ENCODE peak calls at places on chromosome 17, in five cellular contexts. Q is pulmonary artery endothelial cell, W is left ventricle myocardium inferior, N is SIG-M5, Y is AG08395. R is an unnamed sample.
A peak's percentile ranks its signal among the peaks of the same experiment; 100 is the strongest.

GRCh38 chr17:67995568-67996191 is 589 bp downstream of the C17orf58 start:
- DNase-seq in N (no peak), Q (no peak), Y (peak; percentile 4), W (peak; percentile 38), R (no peak)

GRCh38 chr17:48483471-48484131 is 47.2 kb downstream of the HOXB1 start:
- DNase-seq in Q (no peak), W (no peak), Y (peak; percentile 91), N (no peak), R (peak; percentile 33)

GRCh38 chr17:57035971-57036481 is 49.0 kb upstream of the AKAP1 start:
- DNase-seq in Y (no peak), W (no peak), Q (no peak), N (no peak), R (no peak)

GRCh38 chr17:41618341-41619161 is 5.8 kb downstream of the KRT17 start:
- DNase-seq in N (no peak), Q (no peak), Y (no peak), W (no peak), R (no peak)

GRCh38 chr17:60659156-60659555 is 18.5 kb upstream of the BCAS3 start:
- DNase-seq in Q (no peak), N (no peak), Y (no peak), W (no peak), R (no peak)

GRCh38 chr17:80760501-80760900 is 215.9 kb downstream of the RPTOR start:
- DNase-seq in W (no peak), Y (no peak), Q (no peak), N (no peak), R (no peak)

GRCh38 chr17:58432806-58433573 is 15.7 kb upstream of the RNF43 start:
- DNase-seq in Q (no peak), W (no peak), Y (no peak), N (no peak), R (no peak)

GRCh38 chr17:16419929-16420271 is 4.5 kb downstream of the TRPV2 start:
- DNase-seq in N (no peak), W (no peak), Q (no peak), Y (peak; percentile 75), R (peak; percentile 31)

GRCh38 chr17:31533546-31534155 is 142.2 kb downstream of the RAB11FIP4 start:
- DNase-seq in Q (peak; percentile 17), N (no peak), Y (peak; percentile 88), W (no peak), R (no peak)

GRCh38 chr17:40328386-40328766 is 19.4 kb downstream of the RARA start:
- DNase-seq in Y (no peak), Q (no peak), W (no peak), N (no peak), R (no peak)

GRCh38 chr17:56785396-56785795 is 48.3 kb downstream of the C17orf67 start:
- DNase-seq in W (no peak), Q (no peak), Y (peak; percentile 12), N (no peak), R (no peak)

R was measured in activated T-helper 2 cell treated with anti-CD3 and anti-CD28 coated beads, Interferon-gamma antibody, Interleukin-2, Interleukin-4, amounts not matched to agents 10 μg/mL and 5 μg/mL and 100 μg/mL, durations not matched to agents 14 hours and 24 hours and 36 hours.